ENCODE peak calls at places on chromosomes 2 and 18, in five cellular contexts. One of them, this sample, is unnamed.

GRCh38 chr2:55842009-55842408 is 81.6 kb downstream of the EFEMP1 start:
- DNase-seq in epithelial cell of esophagus: no peak
- DNase-seq in MCF 10A: no peak
- DNase-seq in GM23338: no peak
- DNase-seq in tibial artery: no peak
- DNase-seq in this sample: no peak

GRCh38 chr2:44707945-44708645 is 233.4 kb upstream of the SIX3 start:
- DNase-seq in tibial artery: no peak
- DNase-seq in GM23338: no peak
- DNase-seq in MCF 10A: peak; percentile 30
- DNase-seq in epithelial cell of esophagus: peak; percentile 48
- DNase-seq in this sample: no peak

GRCh38 chr2:68287580-68288441 is 31.9 kb downstream of the CNRIP1 start:
- DNase-seq in tibial artery: no peak
- DNase-seq in MCF 10A: peak; percentile 32
- DNase-seq in GM23338: peak; percentile 15
- DNase-seq in epithelial cell of esophagus: peak; percentile 37
- DNase-seq in this sample: no peak

GRCh38 chr2:45067859-45068642 is 58.8 kb upstream of the SIX2 start:
- DNase-seq in GM23338: peak; percentile 22
- DNase-seq in MCF 10A: peak; percentile 43
- DNase-seq in epithelial cell of esophagus: no peak
- DNase-seq in tibial artery: no peak
- DNase-seq in this sample: no peak

GRCh38 chr2:223062304-223062845 is 10.4 kb downstream of the KCNE4 start:
- DNase-seq in epithelial cell of esophagus: no peak
- DNase-seq in tibial artery: no peak
- DNase-seq in GM23338: no peak
- DNase-seq in MCF 10A: no peak
- DNase-seq in this sample: no peak

GRCh38 chr2:11022874-11023273 is 111.1 kb downstream of the KCNF1 start:
- DNase-seq in tibial artery: no peak
- DNase-seq in epithelial cell of esophagus: no peak
- DNase-seq in GM23338: no peak
- DNase-seq in MCF 10A: peak; percentile 3
- DNase-seq in this sample: no peak

GRCh38 chr2:38168710-38169480 is 92.9 kb upstream of the CYP1B1 start:
- DNase-seq in MCF 10A: peak; percentile 60
- DNase-seq in tibial artery: no peak
- DNase-seq in GM23338: no peak
- DNase-seq in epithelial cell of esophagus: peak; percentile 43
- DNase-seq in this sample: no peak

GRCh38 chr18:41165625-41166024 is 789.4 kb upstream of the PIK3C3 start:
- DNase-seq in tibial artery: no peak
- DNase-seq in MCF 10A: no peak
- DNase-seq in GM23338: no peak
- DNase-seq in epithelial cell of esophagus: no peak
- DNase-seq in this sample: no peak

GRCh38 chr18:23833714-23834113 is 144.5 kb downstream of the LAMA3 start:
- DNase-seq in MCF 10A: no peak
- DNase-seq in tibial artery: no peak
- DNase-seq in epithelial cell of esophagus: no peak
- DNase-seq in GM23338: no peak
- DNase-seq in this sample: no peak

GRCh38 chr2:238493880-238494572 is 67.3 kb downstream of the ASB1 start:
- DNase-seq in GM23338: no peak
- DNase-seq in epithelial cell of esophagus: no peak
- DNase-seq in MCF 10A: no peak
- DNase-seq in tibial artery: no peak
- DNase-seq in this sample: peak; percentile 44

GRCh38 chr2:145207884-145208283 is 688.0 kb upstream of the ZEB2 start:
- DNase-seq in epithelial cell of esophagus: no peak
- DNase-seq in GM23338: no peak
- DNase-seq in MCF 10A: no peak
- DNase-seq in tibial artery: no peak
- DNase-seq in this sample: no peak

GRCh38 chr18:56139792-56140254 is 498.6 kb downstream of the TXNL1 start:
- DNase-seq in GM23338: no peak
- DNase-seq in MCF 10A: no peak
- DNase-seq in tibial artery: peak; percentile 66
- DNase-seq in epithelial cell of esophagus: no peak
- DNase-seq in this sample: no peak

GRCh38 chr2:157305713-157306110 is 19.9 kb downstream of the ERMN start:
- DNase-seq in GM23338: no peak
- DNase-seq in tibial artery: no peak
- DNase-seq in epithelial cell of esophagus: no peak
- DNase-seq in MCF 10A: no peak
- DNase-seq in this sample: no peak

GRCh38 chr18:25503567-25504081 is 151.7 kb upstream of the ZNF521 start:
- DNase-seq in epithelial cell of esophagus: peak; percentile 49
- DNase-seq in GM23338: peak; percentile 75
- DNase-seq in MCF 10A: peak; percentile 9
- DNase-seq in tibial artery: peak; percentile 74
- DNase-seq in this sample: no peak

GRCh38 chr18:57075716-57076400 is 71.0 kb upstream of the BOD1L2 start:
- DNase-seq in tibial artery: no peak
- DNase-seq in epithelial cell of esophagus: no peak
- DNase-seq in GM23338: peak; percentile 35
- DNase-seq in MCF 10A: no peak
- DNase-seq in this sample: no peak

GRCh38 chr2:55224761-55225261 is 7.3 kb downstream of the CLHC1 start:
- DNase-seq in MCF 10A: no peak
- DNase-seq in tibial artery: no peak
- DNase-seq in GM23338: peak; percentile 30
- DNase-seq in epithelial cell of esophagus: no peak
- DNase-seq in this sample: no peak

GRCh38 chr2:176428943-176429469 is 159.8 kb downstream of the MTX2 start:
- DNase-seq in GM23338: no peak
- DNase-seq in MCF 10A: no peak
- DNase-seq in epithelial cell of esophagus: no peak
- DNase-seq in tibial artery: no peak
- DNase-seq in this sample: no peak

GRCh38 chr18:61574665-61575064 is 241.4 kb downstream of the CDH20 start:
- DNase-seq in GM23338: no peak
- DNase-seq in epithelial cell of esophagus: no peak
- DNase-seq in MCF 10A: no peak
- DNase-seq in tibial artery: no peak
- DNase-seq in this sample: no peak

GRCh38 chr18:46754188-46754587 is 2.7 kb downstream of the ST8SIA5 start:
- DNase-seq in tibial artery: no peak
- DNase-seq in MCF 10A: no peak
- DNase-seq in epithelial cell of esophagus: no peak
- DNase-seq in GM23338: no peak
- DNase-seq in this sample: peak; percentile 69

GRCh38 chr18:28178720-28179119 is 1.8 kb upstream of the CDH2 start:
- DNase-seq in tibial artery: no peak
- DNase-seq in GM23338: peak; percentile 59
- DNase-seq in MCF 10A: peak; percentile 16
- DNase-seq in epithelial cell of esophagus: peak; percentile 6
- DNase-seq in this sample: no peak

GRCh38 chr2:8527676-8528075 is 154.2 kb upstream of the ID2 start:
- DNase-seq in MCF 10A: no peak
- DNase-seq in tibial artery: no peak
- DNase-seq in epithelial cell of esophagus: no peak
- DNase-seq in GM23338: no peak
- DNase-seq in this sample: no peak

DNA sequence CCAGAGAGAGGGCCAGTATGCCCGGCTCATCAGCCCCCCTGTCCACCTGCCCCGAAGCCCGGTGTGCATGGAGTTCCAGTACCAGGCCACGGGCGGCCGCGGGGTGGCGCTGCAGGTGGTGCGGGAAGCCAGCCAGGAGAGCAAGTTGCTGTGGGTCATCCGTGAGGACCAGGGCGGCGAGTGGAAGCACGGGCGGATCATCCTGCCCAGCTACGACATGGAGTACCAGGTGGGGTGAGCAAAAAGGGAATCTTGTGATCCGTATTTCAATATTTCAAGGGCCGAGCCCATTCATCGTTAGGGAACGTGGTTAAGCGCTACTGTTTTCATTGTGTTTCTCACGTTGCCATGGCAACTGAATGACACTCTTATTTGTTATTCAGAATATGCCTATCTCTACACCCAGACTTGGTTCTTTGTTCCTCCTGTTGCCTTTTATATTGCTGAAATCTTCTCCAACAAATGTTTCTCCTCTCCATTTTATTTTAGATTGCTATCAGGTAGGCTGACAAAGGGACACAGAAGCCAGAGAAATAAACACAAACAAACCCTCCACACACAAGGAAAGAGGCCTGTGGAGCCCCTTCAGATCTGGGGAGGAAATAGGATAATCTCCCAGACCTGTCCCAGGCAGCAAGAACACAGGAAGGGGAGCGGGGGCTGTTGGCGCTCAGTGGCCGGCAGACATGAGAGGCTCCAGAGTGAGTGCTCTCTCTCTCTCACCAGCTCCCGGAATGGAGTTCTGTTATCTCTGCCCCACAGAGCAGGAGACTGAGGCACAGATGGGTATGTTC is 81.6 kb downstream of the NRP2 start:
- DNase-seq in epithelial cell of esophagus: peak; percentile 86
- DNase-seq in tibial artery: peak; percentile 72
- DNase-seq in GM23338: peak; percentile 92
- DNase-seq in MCF 10A: no peak
- DNase-seq in this sample: no peak
- TF ChIP-seq CTCF in epithelial cell of esophagus: peak; percentile 63
- TF ChIP-seq CTCF in tibial artery: no peak
- TF ChIP-seq CTCF in GM23338: peak; percentile 95
- TF ChIP-seq CTCF in MCF 10A: no peak
- TF ChIP-seq CTCF in this sample: peak; percentile 48

GRCh38 chr2:122519366-122519765 is 763.9 kb downstream of the TSN start:
- DNase-seq in tibial artery: no peak
- DNase-seq in epithelial cell of esophagus: no peak
- DNase-seq in MCF 10A: peak; percentile 49
- DNase-seq in GM23338: peak; percentile 71
- DNase-seq in this sample: no peak
- TF ChIP-seq CTCF in tibial artery: no peak
- TF ChIP-seq CTCF in epithelial cell of esophagus: peak; percentile 25
- TF ChIP-seq CTCF in MCF 10A: peak; percentile 18
- TF ChIP-seq CTCF in GM23338: peak; percentile 72
- TF ChIP-seq CTCF in this sample: peak; percentile 10

GRCh38 chr18:27004056-27004829 is 138.7 kb upstream of the AQP4 start:
- DNase-seq in GM23338: peak; percentile 28
- DNase-seq in epithelial cell of esophagus: peak; percentile 9
- DNase-seq in tibial artery: no peak
- DNase-seq in MCF 10A: peak; percentile 11
- DNase-seq in this sample: no peak

GRCh38 chr18:27008575-27008974 is 143.1 kb upstream of the AQP4 start:
- DNase-seq in tibial artery: no peak
- DNase-seq in MCF 10A: no peak
- DNase-seq in GM23338: peak; percentile 61
- DNase-seq in epithelial cell of esophagus: peak; percentile 18
- DNase-seq in this sample: no peak

GRCh38 chr18:27007880-27008279 is 142.4 kb upstream of the AQP4 start:
- DNase-seq in MCF 10A: peak; percentile 5
- DNase-seq in epithelial cell of esophagus: peak; percentile 74
- DNase-seq in tibial artery: no peak
- DNase-seq in GM23338: no peak
- DNase-seq in this sample: no peak

GRCh38 chr18:27009293-27009692 is 143.8 kb upstream of the AQP4 start:
- DNase-seq in GM23338: no peak
- DNase-seq in MCF 10A: no peak
- DNase-seq in epithelial cell of esophagus: no peak
- DNase-seq in tibial artery: no peak
- DNase-seq in this sample: no peak

GRCh38 chr18:27005589-27005988 is 140.1 kb upstream of the AQP4 start:
- DNase-seq in epithelial cell of esophagus: peak; percentile 30
- DNase-seq in MCF 10A: peak; percentile 35
- DNase-seq in tibial artery: no peak
- DNase-seq in GM23338: peak; percentile 65
- DNase-seq in this sample: peak; percentile 8
- TF ChIP-seq CTCF in epithelial cell of esophagus: peak; percentile 61
- TF ChIP-seq CTCF in MCF 10A: peak; percentile 28
- TF ChIP-seq CTCF in tibial artery: no peak
- TF ChIP-seq CTCF in GM23338: peak; percentile 71
- TF ChIP-seq CTCF in this sample: peak; percentile 48

GRCh38 chr18:5851998-5852397 is 43.3 kb downstream of the TMEM200C start:
- DNase-seq in epithelial cell of esophagus: no peak
- DNase-seq in tibial artery: no peak
- DNase-seq in GM23338: peak; percentile 24
- DNase-seq in MCF 10A: no peak
- DNase-seq in this sample: no peak
- TF ChIP-seq CTCF in epithelial cell of esophagus: no peak
- TF ChIP-seq CTCF in tibial artery: no peak
- TF ChIP-seq CTCF in GM23338: peak; percentile 36
- TF ChIP-seq CTCF in MCF 10A: no peak
- TF ChIP-seq CTCF in this sample: no peak

GRCh38 chr18:7202119-7202680 is 28.7 kb upstream of the LRRC30 start:
- DNase-seq in tibial artery: no peak
- DNase-seq in epithelial cell of esophagus: no peak
- DNase-seq in MCF 10A: no peak
- DNase-seq in GM23338: no peak
- DNase-seq in this sample: no peak

GRCh38 chr18:7207366-7207765 is 23.5 kb upstream of the LRRC30 start:
- DNase-seq in MCF 10A: no peak
- DNase-seq in epithelial cell of esophagus: no peak
- DNase-seq in GM23338: no peak
- DNase-seq in tibial artery: no peak
- DNase-seq in this sample: no peak

GRCh38 chr18:7205346-7205745 is 25.5 kb upstream of the LRRC30 start:
- DNase-seq in epithelial cell of esophagus: no peak
- DNase-seq in MCF 10A: no peak
- DNase-seq in tibial artery: no peak
- DNase-seq in GM23338: no peak
- DNase-seq in this sample: no peak

GRCh38 chr18:7201096-7201495 is 29.8 kb upstream of the LRRC30 start:
- DNase-seq in GM23338: no peak
- DNase-seq in epithelial cell of esophagus: no peak
- DNase-seq in tibial artery: no peak
- DNase-seq in MCF 10A: no peak
- DNase-seq in this sample: no peak

GRCh38 chr18:7206231-7206630 is 24.7 kb upstream of the LRRC30 start:
- DNase-seq in epithelial cell of esophagus: no peak
- DNase-seq in tibial artery: no peak
- DNase-seq in GM23338: no peak
- DNase-seq in MCF 10A: no peak
- DNase-seq in this sample: no peak
- TF ChIP-seq CTCF in epithelial cell of esophagus: no peak
- TF ChIP-seq CTCF in tibial artery: no peak
- TF ChIP-seq CTCF in GM23338: no peak
- TF ChIP-seq CTCF in MCF 10A: no peak
- TF ChIP-seq CTCF in this sample: no peak

DNA sequence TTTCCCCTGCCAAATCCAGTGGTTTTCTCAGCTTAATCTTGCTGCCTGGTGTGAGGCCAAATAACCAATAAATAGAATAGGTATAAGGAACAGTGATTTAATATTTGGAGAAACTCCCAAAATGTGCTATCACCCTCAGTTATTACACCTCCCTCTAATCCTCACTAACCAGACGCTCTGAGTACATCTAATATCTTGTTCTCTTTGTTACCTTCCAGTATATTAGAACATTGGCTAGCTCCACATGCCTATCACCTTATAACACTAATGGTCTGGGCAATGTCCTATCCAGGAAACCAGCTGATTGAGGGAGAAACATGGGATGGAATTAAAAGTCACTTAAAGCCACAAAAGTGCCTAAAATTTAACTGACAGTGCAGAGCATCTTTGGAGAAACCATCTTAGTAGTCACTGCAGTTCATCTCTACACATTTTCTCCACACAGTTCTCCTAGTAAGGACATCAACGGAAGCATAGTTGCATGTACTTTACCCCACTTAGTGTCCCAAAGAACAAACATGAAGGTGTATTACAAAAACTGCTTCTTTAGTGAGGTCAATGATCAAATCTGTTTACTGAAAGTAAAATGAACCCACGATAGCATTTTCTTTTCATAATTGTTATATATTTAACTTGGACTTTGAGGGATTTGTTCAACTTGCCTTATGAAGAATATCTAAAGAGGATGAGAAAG is 54.6 kb downstream of the MBD2 start:
- DNase-seq in tibial artery: no peak
- DNase-seq in GM23338: no peak
- DNase-seq in epithelial cell of esophagus: no peak
- DNase-seq in MCF 10A: no peak
- DNase-seq in this sample: no peak
- TF ChIP-seq CTCF in tibial artery: no peak
- TF ChIP-seq CTCF in GM23338: no peak
- TF ChIP-seq CTCF in epithelial cell of esophagus: no peak
- TF ChIP-seq CTCF in MCF 10A: no peak
- TF ChIP-seq CTCF in this sample: no peak